ENCODE peak calls at places on chromosomes 16 and 17, in four cellular contexts. X, W, J and Y are unnamed samples. For H3K4me1, the result is how much of the 10 kb centered on the place peaks cover.

GRCh38 chr17:56034120-56034757 is 119.0 kb upstream of the ANKFN1 start:
- DNase-seq in X (no peak), W (peak), J (no peak), Y (no peak)

GRCh38 chr17:21030375-21030774 is 12.4 kb downstream of the USP22 start:
- DNase-seq in X (no peak), W (no peak), J (peak), Y (no peak)

GRCh38 chr17:76266244-76266938 is 1.2 kb downstream of the UBALD2 start:
- DNase-seq in X (no peak), W (peak), J (no peak), Y (no peak)

GRCh38 chr17:82300707-82301270 is 16.6 kb downstream of the CD7 start:
- DNase-seq in X (peak), W (peak), J (peak), Y (peak)

GRCh38 chr16:57190136-57190535 is 4.0 kb downstream of the RSPRY1 start:
- DNase-seq in X (no peak), W (no peak), J (no peak), Y (no peak)

GRCh38 chr16:60989592-60989991 is 1046.6 kb downstream of the CDH8 start:
- DNase-seq in X (no peak), W (no peak), J (no peak), Y (no peak)

GRCh38 chr17:42120161-42121065 is 754 bp downstream of the KAT2A start:
- DNase-seq in X (no peak), W (no peak), J (no peak), Y (no peak)

GRCh38 chr16:11499295-11500089 is 87.2 kb downstream of the LITAF start:
- DNase-seq in X (no peak), W (no peak), J (no peak), Y (no peak)

GRCh38 chr16:28291651-28292626 is at the start of gene SBK1:
- DNase-seq in X (peak), W (peak), J (peak), Y (peak)

GRCh38 chr17:33375086-33375485 is 82.0 kb upstream of the ASIC2 start:
- DNase-seq in X (no peak), W (peak), J (no peak), Y (no peak)

DNA sequence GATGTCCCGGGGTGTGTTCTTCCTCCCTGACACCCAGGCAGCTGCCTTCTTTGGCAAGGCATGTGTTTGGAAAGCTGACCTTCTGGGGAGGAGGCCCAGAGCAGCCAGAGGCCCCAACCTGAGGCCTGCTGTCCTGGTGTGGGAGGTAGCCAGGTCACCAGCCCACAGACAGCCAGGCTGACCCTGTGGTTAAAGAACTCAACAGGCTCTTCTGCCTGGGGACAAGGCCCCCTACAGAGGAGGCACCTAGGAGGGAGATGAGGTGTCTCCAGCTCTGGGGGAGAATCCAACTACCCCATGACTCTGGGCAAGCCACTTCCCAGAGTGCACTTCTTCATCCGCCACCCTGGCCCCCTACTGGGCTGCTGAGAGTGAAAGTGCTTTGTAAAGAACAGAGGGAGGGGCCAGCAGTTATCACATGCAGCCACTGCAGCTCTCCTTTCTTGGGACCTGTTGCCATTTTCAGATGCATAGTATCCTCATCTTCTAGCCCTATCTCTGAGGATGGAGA is 13.1 kb upstream of the SREBF1 start:
- DNase-seq in X (peak), W (peak), J (peak), Y (peak)
- TF ChIP-seq CTCF in X (peak), W (no peak), J (peak), Y (peak)

GRCh38 chr17:40316571-40317344 is 7.8 kb downstream of the RARA start:
- DNase-seq in X (peak), W (peak), J (peak), Y (peak)

GRCh38 chr17:40315206-40315605 is 6.2 kb downstream of the RARA start:
- DNase-seq in X (no peak), W (no peak), J (peak), Y (no peak)

GRCh38 chr17:40317345-40317873 is 8.4 kb downstream of the RARA start:
- DNase-seq in X (peak), W (peak), J (peak), Y (peak)

GRCh38 chr17:40314557-40314953 is 5.6 kb downstream of the RARA start:
- DNase-seq in X (peak), W (peak), J (peak), Y (peak)

DNA sequence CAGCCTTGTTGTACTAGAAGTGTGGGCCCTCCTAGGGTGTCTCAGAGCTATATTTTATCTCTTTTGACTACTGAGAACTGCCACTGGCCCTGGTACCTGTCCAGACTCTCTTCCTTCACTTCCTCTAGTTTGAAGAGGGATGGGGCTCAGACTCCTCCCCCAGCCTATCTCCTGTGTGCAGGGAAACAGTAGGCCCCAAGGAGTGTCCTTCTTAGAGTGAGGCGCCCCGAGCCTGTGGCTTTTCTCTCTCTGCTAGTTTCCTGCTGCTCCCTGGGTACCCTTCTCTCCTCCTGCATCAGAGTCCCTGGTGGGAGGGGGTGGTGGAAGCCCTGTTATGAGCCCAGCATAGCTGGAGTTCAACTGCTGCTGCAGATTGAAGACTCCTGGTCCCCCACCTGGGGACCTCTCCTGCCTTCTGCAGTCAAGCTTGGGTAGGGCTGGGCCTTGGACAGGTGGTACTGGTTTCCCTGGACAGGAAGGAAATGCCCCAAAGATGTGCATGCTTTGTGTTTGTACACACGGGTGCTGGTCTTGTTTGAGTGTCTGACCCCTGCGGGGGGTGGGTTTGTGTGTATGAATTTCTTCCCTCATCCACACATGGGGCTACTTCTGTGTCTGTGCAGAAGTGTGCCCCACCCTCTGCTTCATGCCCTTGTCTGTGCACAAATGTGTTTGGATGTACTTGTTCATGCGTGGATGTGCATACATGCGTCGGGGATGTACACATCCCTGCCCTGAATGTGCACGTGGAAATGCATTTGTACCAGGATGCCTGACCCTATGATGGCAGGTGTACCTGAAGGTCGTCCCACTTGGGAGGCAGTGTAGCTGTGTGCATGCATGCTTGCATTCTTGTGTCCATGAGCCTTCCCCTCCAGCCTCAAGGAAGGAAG is 6.9 kb downstream of the RARA start:
- DNase-seq in X (peak), W (no peak), J (peak), Y (peak)
- H3K4me1 ChIP-seq in X (under half), W (half or more), J (under half), Y (half or more)

GRCh38 chr16:14070555-14070876 is 603 bp upstream of the MRTFB start:
- DNase-seq in X (no peak), W (no peak), J (no peak), Y (no peak)
- H3K27ac ChIP-seq in X (peak), W (peak), J (peak), Y (peak)

GRCh38 chr17:30929081-30929633 is 7.4 kb downstream of the ADAP2 start:
- DNase-seq in X (no peak), W (no peak), J (no peak), Y (no peak)
- TF ChIP-seq CTCF in X (no peak), W (no peak), J (no peak), Y (no peak)

DNA sequence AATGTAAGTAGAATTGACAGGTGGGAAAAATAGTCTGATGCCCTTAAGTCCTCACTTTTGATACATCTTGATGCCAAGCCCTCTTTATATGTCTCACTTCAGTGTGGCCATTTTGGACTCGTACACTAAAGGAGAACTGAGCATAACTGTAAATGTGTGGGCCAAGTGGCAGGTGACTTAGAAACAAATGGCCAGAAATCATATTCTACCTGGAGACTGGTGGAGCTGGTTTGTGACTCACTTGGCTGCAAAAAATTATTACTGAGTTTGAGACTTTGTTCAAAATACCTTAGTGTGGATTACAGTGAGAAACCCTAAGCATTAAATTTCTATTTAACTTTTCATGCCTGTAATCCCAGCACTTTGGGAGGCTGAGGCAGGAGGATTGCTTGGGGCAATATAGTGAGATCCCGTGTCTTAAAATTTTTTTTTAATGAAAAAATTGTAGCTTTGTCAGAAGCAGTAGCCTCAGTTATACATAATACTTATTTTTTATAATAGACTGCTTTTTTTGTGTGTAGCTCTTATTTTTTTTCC is 5.0 kb downstream of the HAPSTR1 start:
- DNase-seq in X (no peak), W (no peak), J (no peak), Y (no peak)
- H3K4me1 ChIP-seq in X (under half), W (half or more), J (under half), Y (half or more)

DNA sequence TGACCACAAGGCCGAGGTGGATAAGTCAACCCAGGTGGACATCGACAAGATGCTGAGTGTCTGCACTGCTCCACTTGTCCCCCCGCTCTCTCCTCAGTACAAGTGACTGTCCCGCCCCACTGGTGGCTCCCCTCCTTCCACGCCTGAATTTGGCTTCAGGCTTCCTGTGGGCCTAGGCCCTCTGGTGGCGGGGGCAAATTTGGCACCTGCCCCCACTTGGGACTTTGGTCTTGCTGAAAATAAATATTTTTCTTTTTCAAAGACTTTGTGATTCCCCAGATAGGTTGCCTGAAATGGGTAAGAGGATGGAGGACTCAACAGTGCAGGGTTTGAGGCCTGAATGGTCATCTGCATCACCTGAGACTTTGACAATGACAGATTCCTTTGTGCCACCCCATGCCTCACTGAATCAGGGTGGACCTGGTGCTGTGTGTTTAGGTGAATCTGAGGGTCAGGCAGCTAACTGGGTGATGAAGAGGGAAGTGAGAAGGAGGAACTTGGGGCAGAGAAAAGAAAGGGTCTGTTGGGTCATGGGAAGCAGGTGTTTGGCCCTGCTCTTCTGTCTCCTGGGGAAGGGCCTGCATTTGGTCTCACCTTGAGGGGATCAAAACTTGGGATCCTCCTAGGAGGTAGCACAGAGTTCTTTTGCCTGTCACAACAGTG is 2.0 kb downstream of the C16orf86 start:
- DNase-seq in X (no peak), W (no peak), J (no peak), Y (no peak)
- H3K27ac ChIP-seq in X (peak), W (no peak), J (peak), Y (peak)

GRCh38 chr17:2435852-2436251 is 35.0 kb upstream of the MNT start:
- DNase-seq in X (no peak), W (no peak), J (no peak), Y (no peak)
- TF ChIP-seq CTCF in X (no peak), W (no peak), J (no peak), Y (no peak)

DNA sequence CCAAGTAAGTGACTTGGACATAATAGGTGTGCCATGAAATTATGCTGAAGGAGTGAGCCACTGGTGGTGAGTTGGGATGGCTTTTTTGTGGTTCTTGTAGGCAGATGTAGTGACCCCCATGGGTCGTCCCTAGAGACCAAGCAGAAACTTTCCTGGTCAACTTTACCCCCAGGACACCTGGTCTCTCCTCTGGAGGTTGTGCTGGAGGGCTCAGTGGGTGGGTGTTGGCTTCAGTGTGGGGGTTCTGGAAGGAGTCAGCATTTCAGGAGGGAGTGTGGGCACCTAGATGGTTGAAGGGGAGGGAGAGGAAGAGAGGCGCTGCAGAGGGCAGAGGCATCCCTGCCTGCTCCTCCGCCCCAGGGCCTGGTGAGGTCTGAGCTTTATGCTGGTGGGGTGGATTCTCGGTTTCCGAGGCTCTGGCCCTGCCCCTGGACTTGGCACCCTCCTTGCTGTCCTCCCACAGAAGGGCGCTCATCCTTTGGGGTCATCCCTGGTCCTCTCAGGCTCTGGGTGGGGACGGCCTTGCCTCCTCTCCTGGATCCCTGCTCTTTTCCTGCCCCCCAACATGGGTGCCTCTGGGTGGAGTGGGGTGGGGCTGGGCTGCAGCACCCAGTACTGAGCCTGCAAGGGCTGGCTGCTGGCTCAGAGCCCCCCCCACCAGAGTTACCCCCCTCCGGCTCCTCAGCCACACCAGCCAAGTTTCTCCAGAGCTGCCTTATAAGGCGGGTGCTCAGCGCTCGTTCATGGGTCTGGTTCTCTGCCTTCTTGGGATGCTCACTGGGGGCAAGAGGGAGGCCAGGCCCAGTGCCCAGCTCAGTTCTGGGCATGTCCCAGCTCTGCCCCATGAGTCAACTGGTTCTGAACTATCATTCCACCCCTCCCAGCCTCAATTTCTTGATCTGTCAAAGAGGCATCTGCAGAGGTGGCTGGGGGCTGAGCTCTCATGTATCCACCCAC is 266.8 kb downstream of the SEC14L1 start:
- DNase-seq in X (peak), W (no peak), J (no peak), Y (no peak)
- H3K4me1 ChIP-seq in X (under half), W (under half), J (under half), Y (half or more)

DNA sequence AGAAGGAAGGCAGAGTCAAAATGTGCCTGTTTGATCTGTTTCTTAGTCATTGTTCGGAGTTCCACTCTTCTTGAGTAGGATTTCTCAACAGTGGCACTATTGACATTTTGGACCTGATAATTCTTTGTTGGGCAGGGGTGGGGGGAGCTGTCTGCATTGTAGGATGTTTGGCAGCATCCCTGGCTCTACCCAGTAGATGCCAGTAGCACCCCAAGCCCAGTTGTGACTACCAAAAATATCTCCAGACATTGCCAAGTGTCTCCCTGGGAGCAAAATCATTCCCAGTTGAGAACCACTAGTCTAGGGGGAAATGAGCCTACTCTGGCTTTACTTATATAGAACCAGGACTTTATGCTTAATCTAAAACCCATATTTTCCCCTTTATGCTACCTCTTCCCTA is 1.1 kb upstream of the GFOD2 start:
- DNase-seq in X (no peak), W (no peak), J (no peak), Y (no peak)
- H3K27ac ChIP-seq in X (peak), W (peak), J (no peak), Y (peak)